ENCODE peak calls at places on chromosome 20, in six cellular contexts. B, V, U, T, F and G are unnamed samples.

GRCh38 chr20:43809206-43809819 is 82.5 kb upstream of the GTSF1L start:
- DNase-seq in T (no peak), U (no peak), B (no peak), V (no peak), F (no peak), G (no peak)

GRCh38 chr20:53677447-53678314 is 84.0 kb upstream of the ZNF217 start:
- DNase-seq in U (no peak), V (no peak), F (no peak), T (peak; percentile 84), B (peak; percentile 39), G (peak; percentile 55)

GRCh38 chr20:56748476-56749377 is 119.6 kb downstream of the TFAP2C start:
- DNase-seq in V (no peak), T (peak; percentile 88), F (no peak), U (no peak), B (no peak), G (peak; percentile 5)

GRCh38 chr20:32017711-32018251 is 7.5 kb downstream of the CCM2L start:
- DNase-seq in T (peak; percentile 89), F (no peak), U (peak; percentile 92), V (no peak), B (peak; percentile 93), G (peak; percentile 62)

GRCh38 chr20:61634376-61634775 is 382.3 kb downstream of the CDH4 start:
- DNase-seq in U (no peak), B (no peak), F (no peak), T (no peak), V (no peak), G (no peak)

GRCh38 chr20:32289661-32290431 is 12.4 kb downstream of the KIF3B start:
- DNase-seq in U (no peak), V (no peak), T (no peak), B (no peak), F (no peak), G (no peak)

GRCh38 chr20:37397954-37398749 is 52.2 kb downstream of the SRC start:
- DNase-seq in V (no peak), T (no peak), U (no peak), F (no peak), B (no peak), G (no peak)

GRCh38 chr20:57940376-57940775 is 230.6 kb upstream of the PMEPA1 start:
- DNase-seq in B (no peak), F (no peak), V (no peak), T (no peak), U (no peak), G (no peak)

GRCh38 chr20:32807706-32808105 is 12.0 kb upstream of the MAPRE1 start:
- DNase-seq in V (no peak), U (no peak), B (peak; percentile 90), T (peak; percentile 78), F (no peak), G (no peak)